ENCODE peak calls at places on chromosome 18, in eight cellular contexts. G is stomach, P is lower lobe of right lung, Q is osteoblast, L is heart left ventricle, R is left lung, Z is lung, X is psoas muscle. I is an unnamed sample. For H3K9me3 and H3K27me3, the result is how much of the 10 kb centered on the place peaks cover.

GRCh38 chr18:56756971-56757370 is 105.8 kb downstream of the WDR7 start:
- DNase-seq in R (peak), Q (no peak), G (no peak), Z (no peak), X (no peak), L (no peak), P (no peak), I (peak)

GRCh38 chr18:55233850-55234249 is 274.6 kb upstream of the CCDC68 start:
- DNase-seq in X (no peak), L (no peak), P (no peak), Q (no peak), Z (no peak), R (no peak), G (no peak), I (no peak)

GRCh38 chr18:394276-394996 is 106.1 kb downstream of the COLEC12 start:
- DNase-seq in G (no peak), R (no peak), L (no peak), X (no peak), P (no peak), Z (no peak), Q (no peak), I (no peak)

GRCh38 chr18:73150199-73150598 is 282.4 kb upstream of the NETO1 start:
- DNase-seq in P (no peak), L (no peak), G (no peak), Z (no peak), Q (no peak), R (no peak), X (no peak), I (no peak)

GRCh38 chr18:6598657-6599056 is 130.9 kb upstream of the ARHGAP28 start:
- DNase-seq in R (no peak), Z (no peak), L (no peak), P (no peak), Q (peak), G (no peak), X (no peak), I (no peak)

GRCh38 chr18:59353079-59353680 is 5.9 kb downstream of the LMAN1 start:
- DNase-seq in R (no peak), Z (no peak), P (no peak), L (no peak), Q (peak), G (no peak), X (no peak), I (no peak)

GRCh38 chr18:63951302-63951705 is 2.2 kb downstream of the HMSD start:
- DNase-seq in Z (no peak), G (no peak), P (no peak), Q (peak), R (no peak), L (no peak), X (no peak), I (no peak)

GRCh38 chr18:50879302-50880107 is 587 bp downstream of the ME2 start:
- DNase-seq in G (peak), L (peak), R (no peak), X (no peak), Q (peak), Z (peak), P (peak), I (peak)

GRCh38 chr18:47109720-47110119 is 40.6 kb downstream of the HDHD2 start:
- DNase-seq in Z (no peak), R (no peak), G (no peak), L (no peak), P (no peak), X (no peak), Q (no peak), I (no peak)

GRCh38 chr18:49460958-49461601 is 635 bp upstream of the DYM start:
- DNase-seq in Q (peak), Z (no peak), R (no peak), X (no peak), G (no peak), P (no peak), L (no peak), I (no peak)

GRCh38 chr18:38397094-38397493 is 831.5 kb upstream of the CELF4 start:
- DNase-seq in R (no peak), Q (no peak), X (no peak), P (no peak), Z (no peak), L (no peak), G (no peak), I (no peak)

GRCh38 chr18:43563780-43564179 is 286.5 kb upstream of the SYT4 start:
- DNase-seq in Z (no peak), R (no peak), L (no peak), Q (no peak), G (peak), P (no peak), X (no peak), I (no peak)

GRCh38 chr18:59488899-59489298 is 129.8 kb upstream of the LMAN1 start:
- DNase-seq in G (no peak), L (no peak), R (no peak), Z (no peak), P (no peak), X (no peak), Q (no peak), I (no peak)

GRCh38 chr18:12023375-12023774 is 42.1 kb downstream of the IMPA2 start:
- DNase-seq in L (no peak), X (no peak), Q (no peak), R (peak), Z (no peak), P (no peak), G (no peak), I (no peak)

GRCh38 chr18:6487968-6488367 is 73.3 kb upstream of the L3MBTL4 start:
- DNase-seq in R (no peak), G (no peak), L (no peak), P (no peak), Z (no peak), Q (no peak), X (no peak), I (no peak)

GRCh38 chr18:59056706-59057492 is 82.8 kb upstream of the SEC11C start:
- DNase-seq in Q (peak), L (peak), X (peak), P (no peak), R (peak), Z (peak), G (peak), I (peak)

GRCh38 chr18:2111456-2111855 is 459.8 kb downstream of the METTL4 start:
- DNase-seq in L (no peak), Q (no peak), R (no peak), X (no peak), G (no peak), Z (no peak), P (no peak), I (no peak)

GRCh38 chr18:9653390-9653789 is 39.0 kb upstream of the PPP4R1 start:
- DNase-seq in X (no peak), R (no peak), P (no peak), L (peak), Z (no peak), Q (peak), G (peak), I (no peak)

GRCh38 chr18:34158881-34159690 is 65.6 kb downstream of the NOL4 start:
- DNase-seq in R (peak), L (no peak), P (peak), Z (no peak), G (peak), X (peak), Q (peak), I (no peak)

GRCh38 chr18:58097127-58097906 is 53.3 kb downstream of the NEDD4L start:
- DNase-seq in L (no peak), Q (no peak), X (no peak), R (peak), Z (peak), G (peak), P (peak), I (no peak)

GRCh38 chr18:8686556-8686955 is 18.8 kb upstream of the MTCL1 start:
- DNase-seq in X (no peak), L (no peak), Q (no peak), R (no peak), Z (no peak), G (no peak), P (no peak), I (no peak)

GRCh38 chr18:9575558-9575957 is 38.8 kb downstream of the PPP4R1 start:
- DNase-seq in G (peak), X (peak), Z (peak), R (peak), L (peak), P (peak), Q (no peak), I (peak)

GRCh38 chr18:59729781-59730180 is 32.6 kb upstream of the CCBE1 start:
- DNase-seq in R (no peak), L (no peak), Q (no peak), P (no peak), Z (no peak), X (no peak), G (no peak), I (no peak)

GRCh38 chr18:9017170-9017899 is 85.2 kb upstream of the NDUFV2 start:
- DNase-seq in G (peak), X (peak), P (peak), Q (peak), R (peak), L (peak), Z (peak), I (peak)

GRCh38 chr18:7749510-7749981 is 182.4 kb downstream of the PTPRM start:
- DNase-seq in G (no peak), X (no peak), P (no peak), Q (peak), R (no peak), L (no peak), Z (no peak), I (no peak)

GRCh38 chr18:46555724-46556123 is 101.3 kb downstream of the LOXHD1 start:
- DNase-seq in L (peak), G (no peak), Q (no peak), R (no peak), P (no peak), X (no peak), Z (no peak), I (no peak)

DNA sequence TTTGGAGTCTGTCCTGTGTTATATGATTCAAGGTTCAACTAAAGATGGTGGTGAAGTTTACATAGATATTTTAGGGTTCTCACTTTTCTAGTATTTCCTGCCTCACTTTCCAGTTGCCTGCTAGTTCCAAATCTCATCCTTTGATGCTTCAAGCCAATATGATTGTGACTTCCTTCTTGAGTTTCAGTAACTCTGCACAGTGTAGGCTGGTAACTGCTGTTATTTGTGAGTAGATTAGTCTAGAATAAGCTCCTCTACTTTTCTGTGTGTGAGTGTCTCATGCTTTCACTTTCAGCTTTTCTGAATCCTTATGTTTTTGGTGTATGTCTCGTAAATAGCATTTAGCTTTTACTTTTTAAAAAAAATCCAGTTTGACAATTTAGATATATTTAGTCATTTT is 42.6 kb downstream of the GALNT1 start:
- DNase-seq in X (no peak), G (no peak), P (no peak), Z (no peak), R (no peak), Q (no peak), L (no peak), I (no peak)
- H3K9me3 ChIP-seq in X (under half), G (under half), P (under half), Z (under half), R (under half), Q (under half), L (under half), I (under half)

DNA sequence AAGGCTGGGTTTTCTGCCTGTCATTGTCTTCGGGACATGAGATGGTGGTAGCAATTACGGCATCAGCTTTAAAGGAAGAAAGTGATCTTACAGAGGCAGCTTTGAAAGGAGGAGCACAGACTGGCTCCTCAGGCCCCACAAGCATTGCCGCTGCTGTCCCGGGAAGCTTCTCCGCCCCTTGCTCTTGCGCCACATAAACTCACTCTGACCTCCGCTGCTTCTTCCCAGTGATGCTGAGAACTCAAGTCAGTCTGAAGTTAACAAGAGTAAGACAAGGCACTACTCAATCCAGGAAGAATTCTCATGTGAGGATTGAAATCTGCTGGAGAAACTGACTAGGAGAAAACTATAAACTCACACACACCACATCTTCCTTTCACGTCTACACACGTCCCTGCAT is 112.4 kb upstream of the RIOK3 start:
- DNase-seq in Z (no peak), R (no peak), L (no peak), G (no peak), X (no peak), P (no peak), Q (no peak), I (no peak)
- H3K27me3 ChIP-seq in Z (under half), R (under half), L (under half), G (under half), X (under half), P (under half), Q (under half), I (under half)

DNA sequence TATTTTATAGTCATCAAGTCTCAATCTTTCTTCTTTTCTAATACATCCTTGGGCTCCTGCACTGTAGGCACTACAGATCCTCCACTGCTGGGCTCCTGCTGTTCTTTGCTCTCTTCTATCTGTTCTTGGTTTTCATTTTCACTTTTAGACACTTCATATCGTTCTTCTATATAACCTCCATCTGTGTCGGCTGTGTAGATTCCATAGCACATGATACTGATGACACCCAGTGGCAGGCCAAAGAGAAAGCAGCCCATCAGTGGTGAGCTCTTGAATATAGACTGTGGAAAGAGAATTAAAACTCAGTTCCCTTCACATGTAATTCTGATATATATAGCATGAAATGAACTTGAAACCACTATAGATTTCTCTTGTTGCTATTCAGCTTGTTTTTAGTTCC is 38.0 kb downstream of the TMX3 start:
- DNase-seq in Q (no peak), R (no peak), G (no peak), X (no peak), Z (no peak), L (no peak), P (no peak), I (no peak)
- TF ChIP-seq CTCF in Q (peak), R (no peak), G (no peak), X (no peak), Z (no peak), L (no peak), P (no peak), I (no peak)

GRCh38 chr18:36046898-36047297 is 20.5 kb downstream of the RPRD1A start:
- DNase-seq in G (no peak), R (no peak), Q (no peak), X (no peak), P (no peak), L (no peak), Z (no peak), I (no peak)

GRCh38 chr18:36045241-36045999 is 21.9 kb downstream of the RPRD1A start:
- DNase-seq in X (no peak), Q (no peak), Z (no peak), P (no peak), L (no peak), R (no peak), G (no peak), I (no peak)

GRCh38 chr18:36047521-36047920 is 19.8 kb downstream of the RPRD1A start:
- DNase-seq in Q (no peak), X (no peak), L (no peak), P (no peak), G (no peak), Z (no peak), R (no peak), I (no peak)

GRCh38 chr18:36038102-36038663 is 29.2 kb downstream of the RPRD1A start:
- DNase-seq in P (no peak), R (no peak), G (no peak), X (no peak), Q (no peak), L (no peak), Z (no peak), I (no peak)

DNA sequence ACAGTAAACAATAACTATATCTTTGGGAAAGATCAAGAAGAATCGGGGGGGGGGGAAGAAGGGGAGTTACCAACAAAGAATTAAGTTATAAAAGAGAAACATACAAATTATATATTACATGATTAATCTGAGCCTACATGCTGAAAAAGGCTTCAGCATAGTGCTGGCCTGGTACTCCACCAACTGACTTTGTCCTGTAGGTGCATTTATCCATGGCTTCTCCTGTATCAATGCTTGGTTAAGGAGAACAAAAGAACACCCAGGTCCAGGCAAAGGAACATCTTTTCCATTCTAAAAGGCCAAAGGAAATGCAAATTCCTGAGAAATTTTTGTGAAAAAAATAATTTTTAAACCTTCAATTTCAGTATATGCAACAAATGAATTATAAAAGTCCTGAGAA is 24.2 kb downstream of the RPRD1A start:
- DNase-seq in X (no peak), Z (no peak), G (no peak), L (no peak), Q (no peak), P (no peak), R (no peak), I (no peak)
- H3K9me3 ChIP-seq in X (under half), Z (under half), G (under half), L (under half), Q (under half), P (under half), R (under half), I (under half)

I was measured in tibial nerve.